ENCODE peak calls at places on chromosome 9, in ten cellular contexts. S is keratinocyte; T is aorta; J is CD4-positive, alpha-beta T cell; D is cardiac muscle cell; L is endothelial cell of umbilical vein; N is right atrium auricular region; Q is psoas muscle; H is SJSA1; X is AG04450. G is an unnamed sample.

GRCh38 chr9:75889977-75890540 is 414 bp upstream of the PCSK5 start:
- DNase-seq in S (no peak), T (no peak), J (no peak), D (peak; percentile 81), L (no peak), N (peak; percentile 83), Q (peak; percentile 54), H (peak; percentile 47), X (peak; percentile 15), G (no peak)

GRCh38 chr9:137977572-137978261 is 100.1 kb downstream of the CACNA1B start:
- DNase-seq in S (no peak), T (peak; percentile 25), J (no peak), D (no peak), L (no peak), N (no peak), Q (no peak), H (no peak), X (no peak), G (no peak)

GRCh38 chr9:90985631-90986030 is 184.0 kb downstream of the SYK start:
- DNase-seq in S (no peak), T (no peak), J (no peak), D (no peak), L (peak; percentile 5), N (no peak), Q (no peak), H (no peak), X (no peak), G (no peak)

GRCh38 chr9:137316012-137316981 is 14.2 kb upstream of the NRARP start:
- DNase-seq in S (no peak), T (peak; percentile 86), J (no peak), D (peak; percentile 56), L (peak; percentile 65), N (no peak), Q (no peak), H (peak; percentile 46), X (no peak), G (no peak)

GRCh38 chr9:116196806-116197205 is 43.2 kb downstream of the PAPPA start:
- DNase-seq in S (no peak), T (no peak), J (no peak), D (no peak), L (no peak), N (no peak), Q (no peak), H (no peak), X (no peak), G (no peak)

GRCh38 chr9:34896112-34896511 is 62.0 kb upstream of the PHF24 start:
- DNase-seq in S (no peak), T (no peak), J (no peak), D (no peak), L (no peak), N (no peak), Q (no peak), H (no peak), X (no peak), G (peak; percentile 19)

GRCh38 chr9:3920586-3921582 is 379.0 kb downstream of the GLIS3 start:
- DNase-seq in S (no peak), T (no peak), J (no peak), D (peak; percentile 36), L (no peak), N (no peak), Q (no peak), H (no peak), X (no peak), G (no peak)

GRCh38 chr9:17793713-17794622 is 215.1 kb downstream of the SH3GL2 start:
- DNase-seq in S (no peak), T (no peak), J (no peak), D (peak; percentile 18), L (no peak), N (no peak), Q (no peak), H (no peak), X (no peak), G (no peak)

GRCh38 chr9:93906182-93906880 is 48.8 kb downstream of the BARX1 start:
- DNase-seq in S (no peak), T (peak; percentile 61), J (no peak), D (no peak), L (no peak), N (no peak), Q (no peak), H (no peak), X (no peak), G (no peak)

GRCh38 chr9:131627846-131628820 is 82.8 kb downstream of the PRRT1B start:
- DNase-seq in S (no peak), T (no peak), J (peak; percentile 24), D (peak; percentile 88), L (no peak), N (peak; percentile 68), Q (peak; percentile 83), H (peak; percentile 65), X (no peak), G (peak; percentile 83)

GRCh38 chr9:14362175-14362574 is 48.2 kb upstream of the NFIB start:
- DNase-seq in S (no peak), T (no peak), J (no peak), D (no peak), L (no peak), N (no peak), Q (no peak), H (no peak), X (no peak), G (no peak)

GRCh38 chr9:588952-589351 is 252.5 kb upstream of the DMRT1 start:
- DNase-seq in S (no peak), T (no peak), J (no peak), D (no peak), L (peak; percentile 15), N (no peak), Q (no peak), H (no peak), X (no peak), G (no peak)

GRCh38 chr9:14779566-14780022 is 57.1 kb upstream of the CER1 start:
- DNase-seq in S (no peak), T (no peak), J (no peak), D (peak; percentile 32), L (no peak), N (no peak), Q (peak; percentile 70), H (no peak), X (no peak), G (no peak)

DNA sequence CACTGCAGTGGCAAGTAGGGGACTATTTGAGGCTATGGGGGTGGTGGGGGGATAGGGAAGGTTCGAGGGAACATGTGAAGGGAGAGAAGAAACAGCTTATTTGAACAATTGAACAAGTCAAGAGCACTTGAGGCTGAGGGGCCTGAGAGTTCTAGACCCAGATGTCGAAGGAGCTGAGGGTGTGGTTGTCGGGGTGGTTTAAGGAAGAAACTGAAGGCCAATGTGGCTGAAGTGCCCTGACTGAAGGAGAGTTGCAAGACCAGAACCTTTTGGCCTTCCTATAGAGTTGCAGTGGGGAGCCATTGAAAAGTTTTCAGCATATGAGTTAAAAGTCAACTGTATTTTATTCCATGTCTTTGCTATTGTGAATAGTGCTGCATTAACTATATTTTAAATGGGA is 19.1 kb downstream of the FOCAD start:
- DNase-seq in S (no peak), T (no peak), J (no peak), D (no peak), L (no peak), N (no peak), Q (no peak), H (no peak), X (no peak), G (no peak)
- H3K9me3 ChIP-seq in S (no peaks in the 10 kb centered on the region), T (no peaks in the 10 kb centered on the region), J (no peaks in the 10 kb centered on the region), D (no peaks in the 10 kb centered on the region), L (no peaks in the 10 kb centered on the region), N (no peaks in the 10 kb centered on the region), Q (no peaks in the 10 kb centered on the region), H (no peaks in the 10 kb centered on the region), X (no peaks in the 10 kb centered on the region), G (no peaks in the 10 kb centered on the region)

GRCh38 chr9:133957328-133957727 is 34.8 kb downstream of the VAV2 start:
- DNase-seq in S (no peak), T (peak; percentile 51), J (no peak), D (no peak), L (no peak), N (no peak), Q (no peak), H (no peak), X (no peak), G (no peak)

GRCh38 chr9:133959966-133960567 is 32.1 kb downstream of the VAV2 start:
- DNase-seq in S (no peak), T (peak; percentile 72), J (no peak), D (no peak), L (no peak), N (no peak), Q (no peak), H (no peak), X (no peak), G (no peak)

GRCh38 chr9:133960568-133961129 is 31.5 kb downstream of the VAV2 start:
- DNase-seq in S (no peak), T (peak; percentile 68), J (no peak), D (peak; percentile 48), L (peak; percentile 33), N (peak; percentile 68), Q (peak; percentile 47), H (no peak), X (no peak), G (no peak)

GRCh38 chr9:133959171-133959570 is 33.0 kb downstream of the VAV2 start:
- DNase-seq in S (no peak), T (no peak), J (no peak), D (no peak), L (no peak), N (no peak), Q (peak; percentile 5), H (no peak), X (no peak), G (no peak)

DNA sequence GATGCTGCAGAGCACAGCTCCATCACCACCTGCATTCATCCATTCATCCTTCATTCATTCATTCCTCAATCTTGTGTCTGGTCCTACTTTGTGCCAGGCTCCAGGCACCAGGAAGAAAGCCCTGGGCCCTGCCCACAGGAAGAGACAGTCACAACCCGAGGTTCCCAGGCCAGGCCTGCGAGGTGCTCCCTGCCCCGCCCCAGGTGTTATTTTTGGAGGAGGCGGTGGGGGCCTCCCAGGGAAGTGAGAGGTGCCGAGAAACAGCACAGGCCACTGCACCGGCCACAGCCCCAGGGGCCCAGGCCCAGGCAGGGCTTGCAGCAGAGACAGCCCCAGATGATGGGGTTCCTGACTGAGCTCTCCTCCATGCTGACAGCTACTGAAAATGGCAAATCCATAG is 33.4 kb downstream of the VAV2 start:
- DNase-seq in S (no peak), T (peak; percentile 51), J (no peak), D (no peak), L (no peak), N (no peak), Q (no peak), H (no peak), X (no peak), G (no peak)
- H3K27ac ChIP-seq in S (peak overlapping the region; percentile 47), T (no peak overlapping the region), J (no peak overlapping the region), D (no peak overlapping the region), L (no peak overlapping the region), N (no peak overlapping the region), Q (no peak overlapping the region), H (peak overlapping the region; percentile 47), X (no peak overlapping the region), G (no peak overlapping the region)

GRCh38 chr9:1637401-1637800 is 377.7 kb upstream of the SMARCA2 start:
- DNase-seq in S (no peak), T (no peak), J (no peak), D (no peak), L (no peak), N (no peak), Q (no peak), H (no peak), X (no peak), G (no peak)

GRCh38 chr9:1639166-1639565 is 376.0 kb upstream of the SMARCA2 start:
- DNase-seq in S (peak; percentile 21), T (no peak), J (no peak), D (no peak), L (no peak), N (no peak), Q (no peak), H (no peak), X (no peak), G (no peak)
- H3K9me3 ChIP-seq in S (no peaks in the 10 kb centered on the region), T (no peaks in the 10 kb centered on the region), J (no peaks in the 10 kb centered on the region), D (no peaks in the 10 kb centered on the region), L (peaks cover 4% of the 10 kb centered on the region), N (no peaks in the 10 kb centered on the region), Q (no peaks in the 10 kb centered on the region), H (no peaks in the 10 kb centered on the region), X (peaks cover 10% of the 10 kb centered on the region), G (no peaks in the 10 kb centered on the region)

GRCh38 chr9:120532891-120533290 is 47.1 kb downstream of the CDK5RAP2 start:
- DNase-seq in S (peak; percentile 71), T (peak; percentile 65), J (no peak), D (no peak), L (no peak), N (no peak), Q (no peak), H (no peak), X (no peak), G (no peak)
- H3K27ac ChIP-seq in S (peak overlapping the region; percentile 97), T (no peak overlapping the region), J (no peak overlapping the region), D (no peak overlapping the region), L (no peak overlapping the region), N (no peak overlapping the region), Q (peak overlapping the region; percentile 64), H (no peak overlapping the region), X (no peak overlapping the region), G (no peak overlapping the region)